ENCODE peak calls at places on chromosomes 16 and 17, in seven cellular contexts. D is trophoblast cell, S is mesenchymal stem cell, O is H9, Q is mesendoderm, P is neuronal stem cell, U is IMR-90. R is an unnamed sample.

GRCh38 chr16:68227183-68227793 is 8.6 kb downstream of the ESRP2 start:
- DNase-seq in D (no peak), S (peak), O (no peak), Q (no peak), P (no peak), U (no peak), R (no peak)

GRCh38 chr17:28896884-28897768 is at the start of gene FLOT2:
- DNase-seq in D (peak), S (peak), O (peak), Q (peak), P (peak), U (peak), R (peak)

GRCh38 chr16:86823895-86824671 is 245.7 kb downstream of the FOXL1 start:
- DNase-seq in D (no peak), S (peak), O (no peak), Q (no peak), P (no peak), U (peak), R (no peak)

GRCh38 chr17:76071497-76072148 is 694 bp downstream of the SRP68 start:
- DNase-seq in D (no peak), S (no peak), O (no peak), Q (no peak), P (no peak), U (no peak), R (peak)

GRCh38 chr16:12519986-12520385 is 283.7 kb downstream of the CPPED1 start:
- DNase-seq in D (peak), S (no peak), O (peak), Q (no peak), P (no peak), U (no peak), R (no peak)

GRCh38 chr17:37743875-37744632 is 805 bp downstream of the HNF1B start:
- DNase-seq in D (peak), S (peak), O (peak), Q (peak), P (peak), U (no peak), R (peak)

GRCh38 chr17:76076100-76076764 is 1.7 kb downstream of the GALR2 start:
- DNase-seq in D (no peak), S (no peak), O (peak), Q (no peak), P (no peak), U (no peak), R (no peak)

GRCh38 chr16:17463335-17463734 is 7.4 kb downstream of the XYLT1 start:
- DNase-seq in D (no peak), S (no peak), O (no peak), Q (no peak), P (no peak), U (no peak), R (no peak)

GRCh38 chr17:63035271-63035670 is 69.2 kb downstream of the TANC2 start:
- DNase-seq in D (no peak), S (no peak), O (no peak), Q (no peak), P (no peak), U (peak), R (no peak)

GRCh38 chr17:76524598-76525512 is 12.7 kb downstream of the CYGB start:
- DNase-seq in D (no peak), S (peak), O (no peak), Q (no peak), P (no peak), U (peak), R (no peak)

GRCh38 chr17:72510454-72511016 is 389.7 kb downstream of the SOX9 start:
- DNase-seq in D (no peak), S (no peak), O (no peak), Q (no peak), P (no peak), U (peak), R (no peak)

GRCh38 chr17:55005520-55005919 is 37.0 kb downstream of the STXBP4 start:
- DNase-seq in D (peak), S (peak), O (peak), Q (peak), P (no peak), U (peak), R (no peak)

GRCh38 chr17:59893617-59894100 is 738 bp downstream of the RPS6KB1 start:
- DNase-seq in D (peak), S (peak), O (no peak), Q (peak), P (peak), U (peak), R (no peak)

GRCh38 chr17:72175263-72175662 is 54.4 kb downstream of the SOX9 start:
- DNase-seq in D (no peak), S (no peak), O (no peak), Q (no peak), P (no peak), U (no peak), R (no peak)

GRCh38 chr17:83133302-83134121 is 54.1 kb downstream of the METRNL start:
- DNase-seq in D (peak), S (no peak), O (peak), Q (no peak), P (no peak), U (no peak), R (no peak)

GRCh38 chr16:66618588-66618987 is 14.1 kb downstream of the CMTM3 start:
- DNase-seq in D (peak), S (peak), O (no peak), Q (no peak), P (no peak), U (peak), R (no peak)

GRCh38 chr17:29412780-29413565 is 22.8 kb downstream of the TAOK1 start:
- DNase-seq in D (no peak), S (peak), O (no peak), Q (no peak), P (no peak), U (peak), R (peak)

GRCh38 chr16:55809851-55810250 is 23.0 kb downstream of the CES1 start:
- DNase-seq in D (no peak), S (no peak), O (no peak), Q (no peak), P (no peak), U (no peak), R (no peak)

GRCh38 chr17:48472485-48473281 is 42.7 kb upstream of the SKAP1 start:
- DNase-seq in D (peak), S (peak), O (peak), Q (peak), P (no peak), U (peak), R (no peak)

GRCh38 chr16:85986931-85987749 is 88.2 kb downstream of the IRF8 start:
- DNase-seq in D (peak), S (peak), O (peak), Q (no peak), P (peak), U (no peak), R (peak)

GRCh38 chr16:87581867-87582220 is 20.5 kb upstream of the JPH3 start:
- DNase-seq in D (peak), S (peak), O (no peak), Q (no peak), P (no peak), U (peak), R (no peak)

GRCh38 chr17:48908853-48909394 is 717 bp downstream of the UBE2Z start:
- DNase-seq in D (peak), S (peak), O (peak), Q (peak), P (peak), U (peak), R (peak)

GRCh38 chr17:70405492-70406220 is 236.3 kb downstream of the KCNJ2 start:
- DNase-seq in D (peak), S (peak), O (no peak), Q (no peak), P (no peak), U (peak), R (no peak)

GRCh38 chr16:68995011-68995504 is 110.4 kb upstream of the HAS3 start:
- DNase-seq in D (peak), S (peak), O (peak), Q (peak), P (no peak), U (peak), R (peak)

GRCh38 chr17:46841561-46842379 is 9.6 kb upstream of the WNT9B start:
- DNase-seq in D (peak), S (no peak), O (peak), Q (peak), P (no peak), U (no peak), R (peak)

GRCh38 chr16:22816475-22816874 is 2.5 kb downstream of the HS3ST2 start:
- DNase-seq in D (peak), S (no peak), O (no peak), Q (peak), P (no peak), U (no peak), R (no peak)

GRCh38 chr17:65797809-65798208 is 236.4 kb upstream of the AXIN2 start:
- DNase-seq in D (no peak), S (no peak), O (peak), Q (peak), P (no peak), U (no peak), R (peak)

GRCh38 chr16:23027386-23027785 is 121.9 kb downstream of the USP31 start:
- DNase-seq in D (no peak), S (no peak), O (no peak), Q (no peak), P (no peak), U (no peak), R (no peak)

GRCh38 chr17:82477934-82478333 is 19.4 kb downstream of the NARF start:
- DNase-seq in D (no peak), S (no peak), O (no peak), Q (no peak), P (no peak), U (no peak), R (no peak)

GRCh38 chr16:78932395-78932794 is 668.1 kb downstream of the MAF start:
- DNase-seq in D (no peak), S (no peak), O (no peak), Q (no peak), P (no peak), U (no peak), R (no peak)

GRCh38 chr17:19354123-19354522 is 8.4 kb downstream of the B9D1 start:
- DNase-seq in D (peak), S (peak), O (no peak), Q (no peak), P (no peak), U (peak), R (no peak)

DNA sequence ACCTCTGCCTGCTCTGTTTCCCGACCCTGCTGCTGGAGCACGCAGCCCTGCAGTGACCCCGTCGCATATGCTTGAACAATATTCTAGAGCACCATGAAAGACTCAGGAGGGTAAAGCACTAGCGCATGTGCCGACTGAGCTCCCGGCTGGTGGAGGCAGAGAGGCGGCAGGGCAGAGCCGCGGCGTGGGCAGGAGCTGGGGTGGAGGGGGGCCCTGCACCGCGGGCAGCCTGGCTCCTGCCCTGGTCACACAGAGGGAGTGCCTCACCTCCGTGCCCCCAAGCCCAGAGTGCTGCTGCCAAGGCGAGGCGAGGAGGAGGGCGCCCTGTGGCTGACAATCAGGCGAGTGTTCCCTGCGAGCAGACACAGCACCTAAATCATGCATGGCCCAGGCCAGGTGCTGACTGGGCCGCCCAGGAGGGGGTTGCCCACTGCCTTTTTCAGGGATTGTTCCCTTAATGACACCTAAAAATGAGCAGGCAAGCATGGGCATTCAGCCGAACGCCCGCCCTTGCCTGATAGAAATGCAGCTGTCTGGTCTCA is 105.8 kb upstream of the TNRC6C start:
- DNase-seq in D (no peak), S (no peak), O (no peak), Q (no peak), P (no peak), U (no peak), R (no peak)
- H3K4ac ChIP-seq in D (no peak), S (no peak), O (no peak), Q (no peak), P (peak), U (no peak), R (no peak)

GRCh38 chr17:69144621-69145255 is 3.0 kb upstream of the ABCA6 start:
- DNase-seq in D (no peak), S (no peak), O (no peak), Q (no peak), P (no peak), U (no peak), R (no peak)

GRCh38 chr17:69143683-69144231 is 2.1 kb upstream of the ABCA6 start:
- DNase-seq in D (peak), S (no peak), O (no peak), Q (no peak), P (no peak), U (no peak), R (no peak)

GRCh38 chr17:69147460-69147859 is 5.8 kb upstream of the ABCA6 start:
- DNase-seq in D (no peak), S (no peak), O (no peak), Q (no peak), P (no peak), U (no peak), R (no peak)

GRCh38 chr17:69142473-69142802 is 743 bp upstream of the ABCA6 start:
- DNase-seq in D (no peak), S (no peak), O (no peak), Q (no peak), P (no peak), U (peak), R (no peak)

GRCh38 chr17:69141802-69142472 is at the start of gene ABCA6:
- DNase-seq in D (no peak), S (peak), O (no peak), Q (no peak), P (no peak), U (no peak), R (no peak)
- H3K18ac ChIP-seq in D (no peak), S (no peak), O (no peak), Q (no peak), P (no peak), U (peak), R (no peak)

GRCh38 chr16:57281791-57282190 is 2.7 kb downstream of the PLLP start:
- DNase-seq in D (no peak), S (no peak), O (no peak), Q (no peak), P (no peak), U (no peak), R (no peak)

GRCh38 chr16:57277586-57277985 is 6.9 kb downstream of the PLLP start:
- DNase-seq in D (peak), S (peak), O (no peak), Q (no peak), P (no peak), U (peak), R (no peak)

GRCh38 chr16:57276596-57276995 is 7.9 kb downstream of the PLLP start:
- DNase-seq in D (peak), S (no peak), O (no peak), Q (no peak), P (no peak), U (no peak), R (no peak)

GRCh38 chr16:57279780-57280638 is 4.5 kb downstream of the PLLP start:
- DNase-seq in D (peak), S (no peak), O (no peak), Q (no peak), P (no peak), U (no peak), R (no peak)

DNA sequence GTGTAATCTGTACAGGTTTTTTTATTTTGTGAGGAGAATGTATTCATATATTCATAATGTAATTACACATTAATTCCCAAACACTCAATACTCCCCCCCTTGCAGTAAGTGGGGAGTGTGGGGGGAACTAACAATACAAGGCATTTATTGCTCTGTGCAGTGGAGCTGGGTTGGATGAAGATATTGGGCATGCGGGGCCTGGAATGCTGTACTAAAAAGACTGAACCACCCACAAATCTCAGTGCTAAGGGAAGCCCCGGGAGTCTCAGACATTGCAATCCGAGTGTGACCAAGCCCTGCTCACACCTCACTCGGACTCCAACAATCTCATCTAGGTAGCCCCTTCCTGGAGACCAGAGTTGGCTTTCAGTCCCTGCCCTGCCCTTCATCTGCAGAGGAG is 6.0 kb downstream of the PLLP start:
- DNase-seq in D (no peak), S (no peak), O (no peak), Q (no peak), P (no peak), U (no peak), R (no peak)
- H3K4ac ChIP-seq in D (no peak), S (no peak), O (no peak), Q (no peak), P (no peak), U (no peak), R (no peak)

GRCh38 chr17:3647769-3648540 is 11.4 kb downstream of the CTNS start:
- DNase-seq in D (peak), S (peak), O (peak), Q (peak), P (no peak), U (peak), R (peak)
- H3K18ac ChIP-seq in D (no peak), S (no peak), O (no peak), Q (no peak), P (no peak), U (no peak), R (no peak)

DNA sequence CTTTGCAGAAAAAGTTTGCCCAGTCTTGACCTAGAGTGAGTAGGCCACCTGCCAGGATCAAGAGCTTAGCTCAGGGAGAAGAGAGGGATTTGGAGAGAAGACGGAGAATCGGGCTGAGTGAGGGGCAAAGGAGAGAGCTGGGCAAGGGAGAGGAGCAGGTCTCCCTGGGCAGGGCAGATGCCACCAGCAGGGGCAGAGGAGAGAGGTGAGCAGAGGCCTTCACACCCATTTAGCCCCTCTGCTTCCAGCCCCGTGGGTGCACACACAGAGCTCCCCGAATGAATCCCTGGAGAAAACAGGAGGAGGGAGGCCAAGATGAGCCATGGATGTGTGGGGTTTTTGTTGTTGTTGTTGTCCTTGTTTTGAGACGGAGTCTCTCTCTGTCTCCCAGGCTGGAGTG is 29.2 kb downstream of the TBX4 start:
- DNase-seq in D (no peak), S (no peak), O (peak), Q (no peak), P (no peak), U (no peak), R (no peak)
- H3K4ac ChIP-seq in D (no peak), S (no peak), O (no peak), Q (no peak), P (no peak), U (no peak), R (no peak)

GRCh38 chr17:40522250-40522960 is 21.0 kb upstream of the TNS4 start:
- DNase-seq in D (peak), S (no peak), O (no peak), Q (no peak), P (no peak), U (peak), R (no peak)

GRCh38 chr17:40524243-40524965 is 23.0 kb upstream of the TNS4 start:
- DNase-seq in D (no peak), S (no peak), O (no peak), Q (no peak), P (no peak), U (no peak), R (no peak)

GRCh38 chr17:40526668-40527067 is 25.2 kb upstream of the TNS4 start:
- DNase-seq in D (no peak), S (no peak), O (no peak), Q (no peak), P (no peak), U (no peak), R (no peak)

GRCh38 chr17:40522961-40523310 is 21.5 kb upstream of the TNS4 start:
- DNase-seq in D (peak), S (no peak), O (no peak), Q (no peak), P (no peak), U (no peak), R (no peak)

DNA sequence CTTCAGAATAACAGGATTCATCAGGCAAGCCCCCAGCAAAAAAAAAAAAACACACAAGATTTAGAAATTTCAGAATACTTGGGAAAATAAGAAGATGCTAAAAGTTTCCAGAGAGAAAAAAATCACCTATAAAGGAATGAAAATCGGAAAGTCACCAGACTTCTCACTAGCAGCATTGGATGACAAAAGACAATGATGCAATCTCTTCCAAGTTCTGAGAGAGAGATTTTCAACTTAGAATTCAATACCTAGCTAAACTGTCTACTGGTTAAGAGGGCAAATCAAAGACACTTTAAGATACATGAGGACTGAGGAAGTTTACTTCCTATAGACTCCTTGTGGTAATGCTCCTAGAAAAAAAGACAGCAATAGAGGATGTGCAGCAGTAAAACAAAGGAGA is 23.9 kb upstream of the TNS4 start:
- DNase-seq in D (no peak), S (no peak), O (no peak), Q (no peak), P (no peak), U (no peak), R (no peak)
- H3K18ac ChIP-seq in D (no peak), S (no peak), O (no peak), Q (no peak), P (no peak), U (no peak), R (no peak)

GRCh38 chr17:45101546-45101882 is 30.8 kb downstream of the PLCD3 start:
- DNase-seq in D (peak), S (no peak), O (no peak), Q (no peak), P (no peak), U (no peak), R (no peak)

GRCh38 chr17:45096141-45096540 is 35.0 kb downstream of the NMT1 start:
- DNase-seq in D (peak), S (peak), O (peak), Q (peak), P (no peak), U (peak), R (no peak)

GRCh38 chr17:45098869-45099616 is 33.3 kb downstream of the PLCD3 start:
- DNase-seq in D (peak), S (peak), O (peak), Q (peak), P (peak), U (peak), R (peak)

GRCh38 chr17:45096926-45097325 is 35.4 kb downstream of the PLCD3 start:
- DNase-seq in D (no peak), S (no peak), O (peak), Q (no peak), P (no peak), U (no peak), R (no peak)

GRCh38 chr17:45098081-45098868 is 34.0 kb downstream of the PLCD3 start:
- DNase-seq in D (no peak), S (no peak), O (peak), Q (no peak), P (no peak), U (no peak), R (no peak)
- H3K4ac ChIP-seq in D (no peak), S (no peak), O (no peak), Q (no peak), P (no peak), U (no peak), R (no peak)

R was measured in H1.